ENCODE peak calls at places on chromosomes 3 and 15, in six cellular contexts. One of them, this sample, is unnamed.

GRCh38 chr15:48717458-48717857 is 71.9 kb upstream of the FBN1 start:
- DNase-seq in OCI-LY7: no peak
- DNase-seq in GM23248: peak
- DNase-seq in neural progenitor cell: no peak
- DNase-seq in hepatocyte: no peak
- DNase-seq in HCT116: no peak
- DNase-seq in this sample: peak

GRCh38 chr3:155232605-155233004 is 60.9 kb downstream of the STRIT1 start:
- DNase-seq in neural progenitor cell: no peak
- DNase-seq in OCI-LY7: peak
- DNase-seq in HCT116: peak
- DNase-seq in GM23248: peak
- DNase-seq in hepatocyte: peak
- DNase-seq in this sample: peak

GRCh38 chr15:23645379-23646164 is 2.1 kb downstream of the MAGEL2 start:
- DNase-seq in GM23248: no peak
- DNase-seq in neural progenitor cell: peak
- DNase-seq in HCT116: no peak
- DNase-seq in hepatocyte: peak
- DNase-seq in OCI-LY7: no peak
- DNase-seq in this sample: peak

GRCh38 chr3:60417590-60417989 is 833.7 kb downstream of the FHIT start:
- DNase-seq in OCI-LY7: no peak
- DNase-seq in neural progenitor cell: no peak
- DNase-seq in HCT116: no peak
- DNase-seq in GM23248: no peak
- DNase-seq in hepatocyte: no peak
- DNase-seq in this sample: no peak

GRCh38 chr3:41101231-41101630 is 98.1 kb upstream of the CTNNB1 start:
- DNase-seq in neural progenitor cell: no peak
- DNase-seq in HCT116: no peak
- DNase-seq in GM23248: no peak
- DNase-seq in OCI-LY7: no peak
- DNase-seq in hepatocyte: no peak
- DNase-seq in this sample: no peak

GRCh38 chr3:66276705-66277274 is 56.0 kb downstream of the SLC25A26 start:
- DNase-seq in neural progenitor cell: peak
- DNase-seq in OCI-LY7: peak
- DNase-seq in hepatocyte: peak
- DNase-seq in GM23248: peak
- DNase-seq in HCT116: peak
- DNase-seq in this sample: peak

GRCh38 chr3:73490453-73491311 is 134.1 kb downstream of the PDZRN3 start:
- DNase-seq in neural progenitor cell: no peak
- DNase-seq in OCI-LY7: no peak
- DNase-seq in HCT116: no peak
- DNase-seq in GM23248: no peak
- DNase-seq in hepatocyte: no peak
- DNase-seq in this sample: no peak

GRCh38 chr3:84961492-84962255 is 2.9 kb downstream of the CADM2 start:
- DNase-seq in GM23248: no peak
- DNase-seq in neural progenitor cell: peak
- DNase-seq in HCT116: no peak
- DNase-seq in hepatocyte: no peak
- DNase-seq in OCI-LY7: no peak
- DNase-seq in this sample: no peak

GRCh38 chr3:158486200-158486599 is 84.8 kb upstream of the MLF1 start:
- DNase-seq in GM23248: no peak
- DNase-seq in OCI-LY7: no peak
- DNase-seq in HCT116: no peak
- DNase-seq in neural progenitor cell: no peak
- DNase-seq in hepatocyte: no peak
- DNase-seq in this sample: peak

GRCh38 chr3:50226888-50227389 is 9.1 kb upstream of the GNAI2 start:
- DNase-seq in HCT116: peak
- DNase-seq in neural progenitor cell: no peak
- DNase-seq in GM23248: peak
- DNase-seq in hepatocyte: no peak
- DNase-seq in OCI-LY7: peak
- DNase-seq in this sample: peak

GRCh38 chr3:194311000-194311399 is 40.1 kb downstream of the CPN2 start:
- DNase-seq in GM23248: no peak
- DNase-seq in hepatocyte: no peak
- DNase-seq in OCI-LY7: no peak
- DNase-seq in HCT116: no peak
- DNase-seq in neural progenitor cell: no peak
- DNase-seq in this sample: no peak

GRCh38 chr3:52298147-52299098 is 10.8 kb downstream of the GLYCTK start:
- DNase-seq in HCT116: no peak
- DNase-seq in neural progenitor cell: peak
- DNase-seq in OCI-LY7: no peak
- DNase-seq in GM23248: no peak
- DNase-seq in hepatocyte: peak
- DNase-seq in this sample: no peak

GRCh38 chr15:35533130-35534110 is 12.5 kb downstream of the DPH6 start:
- DNase-seq in GM23248: peak
- DNase-seq in hepatocyte: no peak
- DNase-seq in OCI-LY7: no peak
- DNase-seq in neural progenitor cell: no peak
- DNase-seq in HCT116: no peak
- DNase-seq in this sample: peak

GRCh38 chr15:44595656-44596510 is 58.9 kb downstream of the EIF3J start:
- DNase-seq in OCI-LY7: no peak
- DNase-seq in neural progenitor cell: no peak
- DNase-seq in GM23248: no peak
- DNase-seq in HCT116: no peak
- DNase-seq in hepatocyte: no peak
- DNase-seq in this sample: no peak

GRCh38 chr15:99720533-99720932 is 12.7 kb downstream of the LYSMD4 start:
- DNase-seq in hepatocyte: no peak
- DNase-seq in OCI-LY7: no peak
- DNase-seq in neural progenitor cell: no peak
- DNase-seq in GM23248: no peak
- DNase-seq in HCT116: no peak
- DNase-seq in this sample: no peak

GRCh38 chr3:45994661-45995369 is 809 bp downstream of the FYCO1 start:
- DNase-seq in HCT116: no peak
- DNase-seq in hepatocyte: peak
- DNase-seq in GM23248: peak
- DNase-seq in neural progenitor cell: peak
- DNase-seq in OCI-LY7: peak
- DNase-seq in this sample: peak

GRCh38 chr3:71652786-71653419 is 69.4 kb upstream of the FOXP1 start:
- DNase-seq in GM23248: peak
- DNase-seq in hepatocyte: peak
- DNase-seq in OCI-LY7: peak
- DNase-seq in HCT116: peak
- DNase-seq in neural progenitor cell: peak
- DNase-seq in this sample: peak

GRCh38 chr15:81113861-81114261 is 20.2 kb upstream of the CFAP161 start:
- DNase-seq in neural progenitor cell: no peak
- DNase-seq in GM23248: peak
- DNase-seq in OCI-LY7: no peak
- DNase-seq in hepatocyte: no peak
- DNase-seq in HCT116: no peak
- DNase-seq in this sample: peak

GRCh38 chr3:177122183-177122856 is 75.0 kb downstream of the TBL1XR1 start:
- DNase-seq in neural progenitor cell: no peak
- DNase-seq in OCI-LY7: no peak
- DNase-seq in hepatocyte: no peak
- DNase-seq in GM23248: no peak
- DNase-seq in HCT116: no peak
- DNase-seq in this sample: no peak

GRCh38 chr3:188531210-188531609 is 377.3 kb downstream of the LPP start:
- DNase-seq in neural progenitor cell: no peak
- DNase-seq in OCI-LY7: no peak
- DNase-seq in HCT116: no peak
- DNase-seq in hepatocyte: no peak
- DNase-seq in GM23248: peak
- DNase-seq in this sample: peak

GRCh38 chr3:123800352-123800682 is 83.8 kb downstream of the MYLK start:
- DNase-seq in hepatocyte: no peak
- DNase-seq in neural progenitor cell: peak
- DNase-seq in HCT116: no peak
- DNase-seq in OCI-LY7: no peak
- DNase-seq in GM23248: peak
- DNase-seq in this sample: no peak

GRCh38 chr15:65963911-65964482 is 94.7 kb downstream of the RAB11A start:
- DNase-seq in hepatocyte: no peak
- DNase-seq in HCT116: no peak
- DNase-seq in GM23248: no peak
- DNase-seq in OCI-LY7: peak
- DNase-seq in neural progenitor cell: no peak
- DNase-seq in this sample: no peak

GRCh38 chr15:75640483-75641175 is 605 bp upstream of the IMP3 start:
- DNase-seq in hepatocyte: peak
- DNase-seq in HCT116: peak
- DNase-seq in GM23248: peak
- DNase-seq in OCI-LY7: peak
- DNase-seq in neural progenitor cell: peak
- DNase-seq in this sample: peak

GRCh38 chr15:74625693-74626092 is 10.1 kb downstream of the CLK3 start:
- DNase-seq in neural progenitor cell: no peak
- DNase-seq in OCI-LY7: no peak
- DNase-seq in hepatocyte: no peak
- DNase-seq in HCT116: no peak
- DNase-seq in GM23248: no peak
- DNase-seq in this sample: no peak

GRCh38 chr15:25088261-25088790 is 133.5 kb downstream of the SNRPN start:
- DNase-seq in HCT116: no peak
- DNase-seq in neural progenitor cell: no peak
- DNase-seq in OCI-LY7: no peak
- DNase-seq in GM23248: no peak
- DNase-seq in hepatocyte: no peak
- DNase-seq in this sample: no peak

GRCh38 chr3:177499779-177500423 is 302.6 kb upstream of the TBL1XR1 start:
- DNase-seq in neural progenitor cell: no peak
- DNase-seq in OCI-LY7: no peak
- DNase-seq in HCT116: no peak
- DNase-seq in GM23248: no peak
- DNase-seq in hepatocyte: peak
- DNase-seq in this sample: no peak

DNA sequence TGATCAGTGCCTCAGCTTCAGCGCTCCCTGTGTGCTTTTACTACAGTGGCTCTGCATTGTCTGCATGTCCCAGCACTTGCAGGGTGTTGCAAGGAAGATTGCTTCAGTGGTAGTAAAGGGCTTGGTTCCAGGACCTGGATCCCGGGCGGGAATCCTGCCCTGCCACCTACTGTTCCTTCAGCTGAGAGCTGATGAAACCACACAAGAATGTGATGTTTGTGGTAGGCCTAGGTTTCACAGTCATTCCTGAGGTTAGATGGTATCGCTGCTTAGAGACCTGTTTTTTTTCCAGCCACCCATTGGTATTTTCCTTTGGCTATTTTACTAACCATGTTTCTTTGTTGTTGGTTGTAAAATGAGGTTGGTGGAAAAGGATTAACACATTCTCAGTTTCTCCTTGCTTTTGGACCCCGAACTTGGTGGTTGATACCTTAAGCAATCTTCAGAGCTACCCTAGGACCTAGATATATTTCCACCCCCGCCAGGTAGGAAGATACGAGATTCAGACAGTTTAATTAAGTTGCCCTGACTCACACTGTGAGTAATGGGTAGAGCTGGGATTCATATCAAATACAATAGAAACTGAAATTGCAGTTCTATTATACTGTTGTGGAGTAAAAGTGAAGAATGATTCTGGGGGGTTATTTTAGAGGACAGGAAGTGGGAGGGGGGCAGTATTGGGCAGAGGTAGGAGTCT is 11.4 kb downstream of the GPR87 start:
- DNase-seq in hepatocyte: peak
- DNase-seq in neural progenitor cell: peak
- DNase-seq in HCT116: peak
- DNase-seq in GM23248: peak
- DNase-seq in OCI-LY7: no peak
- DNase-seq in this sample: peak
- TF ChIP-seq EZH2phosphoT487 in hepatocyte: no peak
- TF ChIP-seq EZH2phosphoT487 in neural progenitor cell: no peak
- TF ChIP-seq EZH2phosphoT487 in HCT116: no peak
- TF ChIP-seq EZH2phosphoT487 in GM23248: peak
- TF ChIP-seq EZH2phosphoT487 in OCI-LY7: no peak
- TF ChIP-seq EZH2phosphoT487 in this sample: no peak

GRCh38 chr3:128458746-128459450 is 7.8 kb downstream of the DNAJB8 start:
- DNase-seq in neural progenitor cell: peak
- DNase-seq in OCI-LY7: no peak
- DNase-seq in hepatocyte: no peak
- DNase-seq in HCT116: no peak
- DNase-seq in GM23248: no peak
- DNase-seq in this sample: no peak
- H2AFZ ChIP-seq in neural progenitor cell: no peak
- H2AFZ ChIP-seq in OCI-LY7: no peak
- H2AFZ ChIP-seq in hepatocyte: no peak
- H2AFZ ChIP-seq in HCT116: no peak
- H2AFZ ChIP-seq in GM23248: no peak
- H2AFZ ChIP-seq in this sample: no peak

DNA sequence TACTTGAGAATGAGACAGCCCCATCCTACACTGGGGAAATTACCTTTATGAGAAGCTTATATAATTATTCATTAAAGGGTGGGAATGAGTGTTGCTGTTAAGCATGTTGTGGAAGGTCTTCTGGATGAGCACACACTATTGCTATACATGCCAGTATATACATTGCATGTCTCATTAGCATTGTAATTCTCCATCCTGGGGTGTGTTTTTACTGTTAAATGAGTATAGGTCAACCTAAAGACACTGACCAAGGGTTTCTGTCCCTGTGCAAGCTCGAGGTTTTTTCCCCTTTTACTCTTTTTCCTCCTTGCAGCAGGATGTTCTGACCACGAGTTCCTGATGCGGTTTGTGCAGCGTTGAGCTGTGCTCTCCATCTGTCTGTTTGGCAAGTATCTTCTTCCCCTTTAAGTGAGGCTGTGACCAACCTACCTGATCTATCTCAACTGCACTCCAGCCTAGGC is 7.2 kb upstream of the IVD start:
- DNase-seq in HCT116: no peak
- DNase-seq in neural progenitor cell: no peak
- DNase-seq in GM23248: no peak
- DNase-seq in OCI-LY7: peak
- DNase-seq in hepatocyte: no peak
- DNase-seq in this sample: no peak
- H3K4me3 ChIP-seq in HCT116: no peak
- H3K4me3 ChIP-seq in neural progenitor cell: no peak
- H3K4me3 ChIP-seq in GM23248: no peak
- H3K4me3 ChIP-seq in OCI-LY7: no peak
- H3K4me3 ChIP-seq in hepatocyte: no peak
- H3K4me3 ChIP-seq in this sample: no peak

DNA sequence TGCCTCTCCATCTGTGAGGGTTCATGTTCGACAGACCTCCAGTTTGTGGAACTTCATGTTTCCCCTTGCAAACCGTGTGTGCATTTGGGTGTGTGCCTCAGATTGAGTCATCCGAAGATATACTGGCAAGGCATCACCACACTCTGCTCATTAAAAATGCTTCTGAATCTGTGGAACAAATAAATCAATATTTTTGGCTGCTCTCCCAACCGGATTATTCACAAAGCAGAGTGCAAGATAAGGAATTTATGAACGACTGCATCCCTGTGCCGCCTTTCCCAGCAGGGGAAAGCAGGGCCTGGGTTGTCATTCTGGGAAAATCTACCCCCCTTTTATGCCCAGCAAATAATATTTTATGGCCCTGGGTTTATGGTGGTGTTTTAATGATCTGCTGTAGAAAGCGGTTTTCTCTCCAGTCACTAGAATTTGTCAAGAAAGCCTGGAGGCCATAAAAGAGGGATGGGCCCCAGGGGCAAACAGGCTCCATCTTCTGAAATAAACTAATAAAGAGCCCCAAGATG is 4.2 kb upstream of the WNT5A start:
- DNase-seq in HCT116: no peak
- DNase-seq in hepatocyte: peak
- DNase-seq in neural progenitor cell: no peak
- DNase-seq in GM23248: peak
- DNase-seq in OCI-LY7: no peak
- DNase-seq in this sample: peak
- TF ChIP-seq EZH2phosphoT487 in HCT116: no peak
- TF ChIP-seq EZH2phosphoT487 in hepatocyte: no peak
- TF ChIP-seq EZH2phosphoT487 in neural progenitor cell: no peak
- TF ChIP-seq EZH2phosphoT487 in GM23248: no peak
- TF ChIP-seq EZH2phosphoT487 in OCI-LY7: no peak
- TF ChIP-seq EZH2phosphoT487 in this sample: no peak

This sample was measured in PC-3.